ENCODE peak calls at places on chromosomes 6 and 20, in nine cellular contexts. B is fibroblast of villous mesenchyme, A is tibial artery, R is NCI-H2081, W is epithelial cell of prostate, I is fibroblast of mammary gland, Z is GM20000, E is NCI-H748 treated with DMSO at 0.1 percent for 48 hours, P is SHP77. X is an unnamed sample.

GRCh38 chr6:129096651-129097290 is 213.8 kb downstream of the LAMA2 start:
- DNase-seq in B (no peak), P (no peak), I (no peak), R (no peak), W (no peak), E (no peak), Z (no peak), A (no peak), X (no peak)

GRCh38 chr6:75850026-75850385 is 101.0 kb downstream of the MYO6 start:
- DNase-seq in A (no peak), B (peak), Z (no peak), R (no peak), W (no peak), E (no peak), I (no peak), P (no peak), X (no peak)

GRCh38 chr6:113343940-113344339 is 513.2 kb upstream of the MARCKS start:
- DNase-seq in B (no peak), A (no peak), P (no peak), E (no peak), I (no peak), R (no peak), Z (no peak), W (no peak), X (no peak)

GRCh38 chr6:143159001-143159400 is 98.3 kb downstream of the AIG1 start:
- DNase-seq in B (no peak), Z (no peak), I (no peak), E (no peak), R (no peak), P (no peak), A (no peak), W (no peak), X (no peak)

GRCh38 chr20:63087236-63087871 is 80.6 kb upstream of the BHLHE23 start:
- DNase-seq in I (no peak), B (no peak), A (no peak), R (no peak), E (no peak), P (no peak), W (no peak), Z (no peak), X (no peak)

GRCh38 chr6:121615493-121615892 is 180.0 kb downstream of the GJA1 start:
- DNase-seq in A (no peak), I (no peak), Z (no peak), R (no peak), W (no peak), P (no peak), E (no peak), B (no peak), X (peak)

GRCh38 chr6:116524236-116524635 is 12.8 kb downstream of the CALHM5 start:
- DNase-seq in I (no peak), B (no peak), E (no peak), R (no peak), W (no peak), P (no peak), A (no peak), Z (no peak), X (no peak)

GRCh38 chr6:166691199-166691598 is 64.1 kb upstream of the RPS6KA2 start:
- DNase-seq in Z (no peak), I (peak), B (peak), R (no peak), W (no peak), P (no peak), A (no peak), E (no peak), X (peak)

X was measured in HCT116.